ENCODE peak calls at places on chromosome 22, in ten cellular contexts. One of them, this sample, is unnamed.

GRCh38 chr22:44924098-44924497 is 85.7 kb downstream of the PHF21B start:
- DNase-seq in AG09319: no peak
- DNase-seq in ovary: no peak
- DNase-seq in RWPE1: no peak
- DNase-seq in foreskin keratinocyte: no peak
- DNase-seq in esophagus squamous epithelium: no peak
- DNase-seq in PC-9: no peak
- DNase-seq in vagina: no peak
- DNase-seq in omental fat pad: no peak
- DNase-seq in cardiac muscle cell: no peak
- DNase-seq in this sample: no peak

GRCh38 chr22:24063361-24063760 is 52.3 kb downstream of the CABIN1 start:
- DNase-seq in AG09319: no peak
- DNase-seq in ovary: no peak
- DNase-seq in RWPE1: no peak
- DNase-seq in foreskin keratinocyte: no peak
- DNase-seq in esophagus squamous epithelium: no peak
- DNase-seq in PC-9: no peak
- DNase-seq in vagina: no peak
- DNase-seq in omental fat pad: no peak
- DNase-seq in cardiac muscle cell: no peak
- DNase-seq in this sample: no peak

GRCh38 chr22:48106715-48107259 is 1344.3 kb downstream of the TBC1D22A start:
- DNase-seq in AG09319: no peak
- DNase-seq in ovary: no peak
- DNase-seq in RWPE1: no peak
- DNase-seq in foreskin keratinocyte: no peak
- DNase-seq in esophagus squamous epithelium: no peak
- DNase-seq in PC-9: no peak
- DNase-seq in vagina: peak
- DNase-seq in omental fat pad: no peak
- DNase-seq in cardiac muscle cell: no peak
- DNase-seq in this sample: no peak

GRCh38 chr22:28951969-28952521 is 68.7 kb downstream of the ZNRF3 start:
- DNase-seq in AG09319: no peak
- DNase-seq in ovary: peak
- DNase-seq in RWPE1: no peak
- DNase-seq in foreskin keratinocyte: no peak
- DNase-seq in esophagus squamous epithelium: no peak
- DNase-seq in PC-9: no peak
- DNase-seq in vagina: no peak
- DNase-seq in omental fat pad: no peak
- DNase-seq in cardiac muscle cell: peak
- DNase-seq in this sample: peak

GRCh38 chr22:37161442-37161841 is 11.7 kb upstream of the IL2RB start:
- DNase-seq in AG09319: no peak
- DNase-seq in ovary: no peak
- DNase-seq in RWPE1: no peak
- DNase-seq in foreskin keratinocyte: no peak
- DNase-seq in esophagus squamous epithelium: no peak
- DNase-seq in PC-9: peak
- DNase-seq in vagina: no peak
- DNase-seq in omental fat pad: no peak
- DNase-seq in cardiac muscle cell: no peak
- DNase-seq in this sample: no peak

GRCh38 chr22:42662114-42663021 is 13.2 kb upstream of the CYB5R3 start:
- DNase-seq in AG09319: no peak
- DNase-seq in ovary: peak
- DNase-seq in RWPE1: peak
- DNase-seq in foreskin keratinocyte: no peak
- DNase-seq in esophagus squamous epithelium: no peak
- DNase-seq in PC-9: no peak
- DNase-seq in vagina: no peak
- DNase-seq in omental fat pad: peak
- DNase-seq in cardiac muscle cell: peak
- DNase-seq in this sample: peak

GRCh38 chr22:27331526-27332281 is 469.9 kb downstream of the MN1 start:
- DNase-seq in AG09319: no peak
- DNase-seq in ovary: no peak
- DNase-seq in RWPE1: no peak
- DNase-seq in foreskin keratinocyte: no peak
- DNase-seq in esophagus squamous epithelium: no peak
- DNase-seq in PC-9: no peak
- DNase-seq in vagina: peak
- DNase-seq in omental fat pad: no peak
- DNase-seq in cardiac muscle cell: peak
- DNase-seq in this sample: peak

GRCh38 chr22:44309137-44309536 is 3.6 kb downstream of the SHISAL1 start:
- DNase-seq in AG09319: peak
- DNase-seq in ovary: no peak
- DNase-seq in RWPE1: peak
- DNase-seq in foreskin keratinocyte: peak
- DNase-seq in esophagus squamous epithelium: no peak
- DNase-seq in PC-9: peak
- DNase-seq in vagina: no peak
- DNase-seq in omental fat pad: no peak
- DNase-seq in cardiac muscle cell: peak
- DNase-seq in this sample: peak

GRCh38 chr22:37740455-37741311 is 43.8 kb downstream of the TRIOBP start:
- DNase-seq in AG09319: no peak
- DNase-seq in ovary: peak
- DNase-seq in RWPE1: no peak
- DNase-seq in foreskin keratinocyte: no peak
- DNase-seq in esophagus squamous epithelium: no peak
- DNase-seq in PC-9: no peak
- DNase-seq in vagina: no peak
- DNase-seq in omental fat pad: no peak
- DNase-seq in cardiac muscle cell: no peak
- DNase-seq in this sample: no peak

GRCh38 chr22:50252081-50253045 is 1.3 kb upstream of the HDAC10 start:
- DNase-seq in AG09319: no peak
- DNase-seq in ovary: peak
- DNase-seq in RWPE1: peak
- DNase-seq in foreskin keratinocyte: no peak
- DNase-seq in esophagus squamous epithelium: no peak
- DNase-seq in PC-9: peak
- DNase-seq in vagina: no peak
- DNase-seq in omental fat pad: peak
- DNase-seq in cardiac muscle cell: peak
- DNase-seq in this sample: peak

GRCh38 chr22:44337658-44338004 is 24.9 kb upstream of the SHISAL1 start:
- DNase-seq in AG09319: no peak
- DNase-seq in ovary: peak
- DNase-seq in RWPE1: peak
- DNase-seq in foreskin keratinocyte: no peak
- DNase-seq in esophagus squamous epithelium: no peak
- DNase-seq in PC-9: peak
- DNase-seq in vagina: no peak
- DNase-seq in omental fat pad: peak
- DNase-seq in cardiac muscle cell: peak
- DNase-seq in this sample: peak

GRCh38 chr22:50184004-50184461 is 1.7 kb upstream of the TRABD start:
- DNase-seq in AG09319: peak
- DNase-seq in ovary: peak
- DNase-seq in RWPE1: no peak
- DNase-seq in foreskin keratinocyte: no peak
- DNase-seq in esophagus squamous epithelium: no peak
- DNase-seq in PC-9: peak
- DNase-seq in vagina: no peak
- DNase-seq in omental fat pad: no peak
- DNase-seq in cardiac muscle cell: peak
- DNase-seq in this sample: peak

GRCh38 chr22:36470994-36471331 is 10.5 kb downstream of the TXN2 start:
- DNase-seq in AG09319: no peak
- DNase-seq in ovary: no peak
- DNase-seq in RWPE1: no peak
- DNase-seq in foreskin keratinocyte: peak
- DNase-seq in esophagus squamous epithelium: no peak
- DNase-seq in PC-9: no peak
- DNase-seq in vagina: no peak
- DNase-seq in omental fat pad: no peak
- DNase-seq in cardiac muscle cell: no peak
- DNase-seq in this sample: no peak

GRCh38 chr22:22371031-22371541 is 126.5 kb downstream of the VPREB1 start:
- DNase-seq in AG09319: no peak
- DNase-seq in ovary: peak
- DNase-seq in RWPE1: no peak
- DNase-seq in foreskin keratinocyte: no peak
- DNase-seq in esophagus squamous epithelium: no peak
- DNase-seq in PC-9: no peak
- DNase-seq in vagina: no peak
- DNase-seq in omental fat pad: no peak
- DNase-seq in cardiac muscle cell: peak
- DNase-seq in this sample: no peak
- TF ChIP-seq CTCF in AG09319: no peak
- TF ChIP-seq CTCF in ovary: no peak
- TF ChIP-seq CTCF in RWPE1: no peak
- TF ChIP-seq CTCF in foreskin keratinocyte: no peak
- TF ChIP-seq CTCF in esophagus squamous epithelium: no peak
- TF ChIP-seq CTCF in PC-9: no peak
- TF ChIP-seq CTCF in vagina: no peak
- TF ChIP-seq CTCF in omental fat pad: no peak
- TF ChIP-seq CTCF in cardiac muscle cell: no peak
- TF ChIP-seq CTCF in this sample: no peak

DNA sequence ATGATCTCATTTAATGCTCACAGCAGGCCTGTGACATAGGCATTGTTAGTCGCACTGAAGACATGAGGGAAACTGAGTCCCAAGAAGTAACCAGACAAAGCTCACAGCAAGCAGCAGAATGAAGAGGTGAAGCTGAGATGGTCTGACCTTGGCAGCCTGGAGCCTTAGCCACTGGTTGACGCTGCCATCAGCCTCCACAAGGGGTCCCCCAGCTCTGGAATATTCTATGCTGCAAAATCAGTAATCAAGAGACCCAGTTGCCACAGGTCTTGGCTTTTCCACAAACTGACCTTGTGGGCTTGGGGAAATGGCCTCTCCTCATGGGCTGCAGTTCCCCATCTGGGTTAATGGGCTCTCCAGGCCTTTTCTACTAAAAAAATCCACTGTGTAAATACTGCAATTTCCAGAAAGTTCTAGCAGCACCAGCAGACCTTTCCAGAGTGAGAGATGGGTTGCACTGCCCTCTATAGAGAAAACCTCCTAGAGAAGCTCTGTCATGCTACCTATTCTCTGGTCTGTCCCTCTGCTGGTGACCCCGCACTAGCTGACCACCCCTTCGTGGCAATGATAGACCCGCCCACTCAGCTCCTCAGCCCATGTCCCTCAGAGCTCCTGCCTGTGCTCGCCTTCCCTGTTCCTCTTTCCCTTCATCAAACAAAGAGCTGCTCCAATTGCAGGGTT is 22.6 kb upstream of the ISX start:
- DNase-seq in AG09319: no peak
- DNase-seq in ovary: no peak
- DNase-seq in RWPE1: peak
- DNase-seq in foreskin keratinocyte: no peak
- DNase-seq in esophagus squamous epithelium: no peak
- DNase-seq in PC-9: no peak
- DNase-seq in vagina: no peak
- DNase-seq in omental fat pad: no peak
- DNase-seq in cardiac muscle cell: no peak
- DNase-seq in this sample: no peak
- TF ChIP-seq CTCF in AG09319: no peak
- TF ChIP-seq CTCF in ovary: no peak
- TF ChIP-seq CTCF in RWPE1: no peak
- TF ChIP-seq CTCF in foreskin keratinocyte: no peak
- TF ChIP-seq CTCF in esophagus squamous epithelium: no peak
- TF ChIP-seq CTCF in PC-9: peak
- TF ChIP-seq CTCF in vagina: no peak
- TF ChIP-seq CTCF in omental fat pad: no peak
- TF ChIP-seq CTCF in cardiac muscle cell: no peak
- TF ChIP-seq CTCF in this sample: no peak

GRCh38 chr22:49141761-49142160 is 685.9 kb downstream of the BRD1 start:
- DNase-seq in AG09319: no peak
- DNase-seq in ovary: no peak
- DNase-seq in RWPE1: no peak
- DNase-seq in foreskin keratinocyte: no peak
- DNase-seq in esophagus squamous epithelium: no peak
- DNase-seq in PC-9: no peak
- DNase-seq in vagina: no peak
- DNase-seq in omental fat pad: no peak
- DNase-seq in cardiac muscle cell: no peak
- DNase-seq in this sample: no peak

GRCh38 chr22:49140921-49141680 is 686.6 kb downstream of the BRD1 start:
- DNase-seq in AG09319: no peak
- DNase-seq in ovary: no peak
- DNase-seq in RWPE1: no peak
- DNase-seq in foreskin keratinocyte: no peak
- DNase-seq in esophagus squamous epithelium: no peak
- DNase-seq in PC-9: no peak
- DNase-seq in vagina: no peak
- DNase-seq in omental fat pad: no peak
- DNase-seq in cardiac muscle cell: no peak
- DNase-seq in this sample: no peak

GRCh38 chr22:49142281-49142680 is 685.4 kb downstream of the BRD1 start:
- DNase-seq in AG09319: no peak
- DNase-seq in ovary: no peak
- DNase-seq in RWPE1: no peak
- DNase-seq in foreskin keratinocyte: no peak
- DNase-seq in esophagus squamous epithelium: no peak
- DNase-seq in PC-9: no peak
- DNase-seq in vagina: no peak
- DNase-seq in omental fat pad: no peak
- DNase-seq in cardiac muscle cell: no peak
- DNase-seq in this sample: no peak

GRCh38 chr22:49143812-49144211 is 683.9 kb downstream of the BRD1 start:
- DNase-seq in AG09319: no peak
- DNase-seq in ovary: no peak
- DNase-seq in RWPE1: no peak
- DNase-seq in foreskin keratinocyte: no peak
- DNase-seq in esophagus squamous epithelium: no peak
- DNase-seq in PC-9: no peak
- DNase-seq in vagina: no peak
- DNase-seq in omental fat pad: no peak
- DNase-seq in cardiac muscle cell: no peak
- DNase-seq in this sample: no peak

GRCh38 chr22:49142891-49143290 is 684.8 kb downstream of the BRD1 start:
- DNase-seq in AG09319: no peak
- DNase-seq in ovary: no peak
- DNase-seq in RWPE1: no peak
- DNase-seq in foreskin keratinocyte: no peak
- DNase-seq in esophagus squamous epithelium: no peak
- DNase-seq in PC-9: no peak
- DNase-seq in vagina: no peak
- DNase-seq in omental fat pad: no peak
- DNase-seq in cardiac muscle cell: no peak
- DNase-seq in this sample: no peak
- TF ChIP-seq CTCF in AG09319: no peak
- TF ChIP-seq CTCF in ovary: no peak
- TF ChIP-seq CTCF in RWPE1: no peak
- TF ChIP-seq CTCF in foreskin keratinocyte: no peak
- TF ChIP-seq CTCF in esophagus squamous epithelium: no peak
- TF ChIP-seq CTCF in PC-9: no peak
- TF ChIP-seq CTCF in vagina: no peak
- TF ChIP-seq CTCF in omental fat pad: no peak
- TF ChIP-seq CTCF in cardiac muscle cell: no peak
- TF ChIP-seq CTCF in this sample: no peak

DNA sequence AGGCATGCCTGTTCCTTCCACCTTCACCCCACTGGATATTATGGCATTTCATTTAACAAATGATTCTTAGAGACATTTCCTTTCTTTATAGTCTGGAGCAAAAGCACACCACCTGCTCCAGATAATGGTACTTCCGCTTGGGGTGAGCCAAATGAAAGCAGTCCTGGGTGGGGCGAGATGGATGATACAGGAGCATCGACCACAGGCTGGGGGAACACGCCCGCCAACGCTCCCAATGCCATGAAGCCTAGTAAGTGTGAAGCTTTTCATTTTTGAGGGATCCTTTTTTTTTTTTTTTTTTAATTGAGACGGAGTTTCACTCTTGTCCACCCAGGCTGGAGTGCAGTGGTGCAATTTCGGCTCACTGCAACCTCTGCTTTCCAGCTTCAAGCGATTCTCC is 76.3 kb upstream of the ADSL start:
- DNase-seq in AG09319: no peak
- DNase-seq in ovary: no peak
- DNase-seq in RWPE1: no peak
- DNase-seq in foreskin keratinocyte: no peak
- DNase-seq in esophagus squamous epithelium: no peak
- DNase-seq in PC-9: no peak
- DNase-seq in vagina: no peak
- DNase-seq in omental fat pad: no peak
- DNase-seq in cardiac muscle cell: no peak
- DNase-seq in this sample: no peak
- TF ChIP-seq CTCF in AG09319: no peak
- TF ChIP-seq CTCF in ovary: no peak
- TF ChIP-seq CTCF in RWPE1: no peak
- TF ChIP-seq CTCF in foreskin keratinocyte: no peak
- TF ChIP-seq CTCF in esophagus squamous epithelium: no peak
- TF ChIP-seq CTCF in PC-9: no peak
- TF ChIP-seq CTCF in vagina: no peak
- TF ChIP-seq CTCF in omental fat pad: no peak
- TF ChIP-seq CTCF in cardiac muscle cell: no peak
- TF ChIP-seq CTCF in this sample: no peak